ENCODE peak calls at places on chromosomes 12 and 14, in five cellular contexts. R is NCI-H1417; M is stimulated activated naive CD4-positive, alpha-beta T cell; E is NCI-H2081; I is stimulated activated CD8-positive, alpha-beta memory T cell treated with anti-CD3 and anti-CD28 coated beads, Interleukin-15, amount 100 ng/mL, for 1 hour. S is an unnamed sample.

GRCh38 chr12:64160718-64161060 is 61.4 kb downstream of the KICS2 start:
- DNase-seq in R (no peak), M (no peak), E (no peak), I (no peak), S (no peak)

GRCh38 chr14:105476937-105477658 is 2.5 kb downstream of the CRIP2 start:
- DNase-seq in R (no peak), M (no peak), E (peak), I (no peak), S (no peak)

GRCh38 chr12:109714141-109714912 is 702 bp downstream of the FAM222A start:
- DNase-seq in R (peak), M (peak), E (peak), I (peak), S (peak)

GRCh38 chr14:90301580-90302181 is 30.1 kb downstream of the NRDE2 start:
- DNase-seq in R (peak), M (no peak), E (peak), I (no peak), S (no peak)

GRCh38 chr14:34718750-34719304 is 4.4 kb upstream of the CFL2 start:
- DNase-seq in R (no peak), M (no peak), E (no peak), I (no peak), S (no peak)

GRCh38 chr14:89197623-89198022 is 219.4 kb downstream of the FOXN3 start:
- DNase-seq in R (no peak), M (no peak), E (no peak), I (no peak), S (no peak)

GRCh38 chr14:89507521-89507920 is 90.5 kb upstream of the FOXN3 start:
- DNase-seq in R (no peak), M (no peak), E (no peak), I (no peak), S (no peak)

GRCh38 chr12:72288436-72288835 is 16.3 kb downstream of the TRHDE start:
- DNase-seq in R (no peak), M (no peak), E (no peak), I (no peak), S (no peak)

GRCh38 chr14:55062517-55063351 is 11.3 kb downstream of the MAPK1IP1L start:
- DNase-seq in R (no peak), M (no peak), E (peak), I (no peak), S (no peak)

GRCh38 chr14:37453985-37454384 is 141.1 kb downstream of the FOXA1 start:
- DNase-seq in R (no peak), M (no peak), E (no peak), I (no peak), S (no peak)

GRCh38 chr12:53618340-53618739 is 7.8 kb downstream of the ATF7 start:
- DNase-seq in R (no peak), M (no peak), E (no peak), I (no peak), S (no peak)

GRCh38 chr12:80837342-80837978 is 100.3 kb downstream of the LIN7A start:
- DNase-seq in R (peak), M (no peak), E (peak), I (no peak), S (no peak)

GRCh38 chr12:56836317-56836716 is 73.2 kb downstream of the HSD17B6 start:
- DNase-seq in R (peak), M (no peak), E (no peak), I (no peak), S (no peak)

GRCh38 chr12:96237035-96237434 is 42.9 kb downstream of the ELK3 start:
- DNase-seq in R (no peak), M (no peak), E (no peak), I (no peak), S (no peak)

GRCh38 chr14:41606249-41607118 is at the start of gene LRFN5:
- DNase-seq in R (peak), M (no peak), E (peak), I (no peak), S (no peak)

GRCh38 chr14:73752297-73752992 is 38.3 kb upstream of the PNMA1 start:
- DNase-seq in R (peak), M (peak), E (peak), I (no peak), S (no peak)

GRCh38 chr14:92516966-92517350 is 3.4 kb downstream of the RIN3 start:
- DNase-seq in R (no peak), M (no peak), E (no peak), I (peak), S (no peak)

GRCh38 chr14:42141328-42141727 is 534.7 kb downstream of the LRFN5 start:
- DNase-seq in R (peak), M (no peak), E (no peak), I (no peak), S (no peak)

GRCh38 chr12:12720052-12720451 is 2.9 kb downstream of the CDKN1B start:
- DNase-seq in R (no peak), M (no peak), E (no peak), I (no peak), S (no peak)

GRCh38 chr14:76465651-76466050 is 89.7 kb downstream of the ESRRB start:
- DNase-seq in R (no peak), M (no peak), E (no peak), I (no peak), S (no peak)

GRCh38 chr14:20516921-20517320 is 11.6 kb downstream of the RNASE10 start:
- DNase-seq in R (no peak), M (no peak), E (no peak), I (no peak), S (no peak)